ENCODE peak calls at places on chromosomes 6 and 20, in eight cellular contexts. Y is uterus; H is body of pancreas; K is breast epithelium; B is brain microvascular endothelial cell; P is bronchial epithelial cell; S is CD8-positive, alpha-beta T cell; C is lower lobe of right lung. G is an unnamed sample.

GRCh38 chr6:5468586-5468985 is 207.3 kb downstream of the FARS2 start:
- DNase-seq in Y (no peak), H (no peak), K (no peak), B (no peak), P (no peak), S (no peak), C (no peak), G (no peak)

GRCh38 chr6:53979468-53980067 is 131.7 kb upstream of the MLIP start:
- DNase-seq in Y (no peak), H (no peak), K (no peak), B (peak; percentile 39), P (peak; percentile 60), S (no peak), C (no peak), G (no peak)

GRCh38 chr6:117617766-117618035 is 15.4 kb upstream of the GOPC start:
- DNase-seq in Y (no peak), H (no peak), K (no peak), B (no peak), P (no peak), S (no peak), C (no peak), G (no peak)

GRCh38 chr6:70225052-70225451 is 77.8 kb downstream of the COL9A1 start:
- DNase-seq in Y (no peak), H (no peak), K (no peak), B (no peak), P (no peak), S (no peak), C (no peak), G (no peak)

GRCh38 chr20:45229264-45230056 is 8.3 kb downstream of the SEMG2 start:
- DNase-seq in Y (no peak), H (peak; percentile 39), K (no peak), B (no peak), P (peak; percentile 34), S (no peak), C (peak; percentile 74), G (peak; percentile 46)

GRCh38 chr6:67009818-67010217 is 1302.8 kb upstream of the EYS start:
- DNase-seq in Y (no peak), H (no peak), K (no peak), B (no peak), P (no peak), S (no peak), C (no peak), G (no peak)

GRCh38 chr20:32674362-32674789 is 635 bp upstream of the C20orf203 start:
- DNase-seq in Y (no peak), H (no peak), K (no peak), B (peak; percentile 37), P (peak; percentile 58), S (peak; percentile 56), C (no peak), G (no peak)

GRCh38 chr6:121090492-121090891 is 243.8 kb downstream of the TBC1D32 start:
- DNase-seq in Y (no peak), H (no peak), K (no peak), B (no peak), P (no peak), S (no peak), C (no peak), G (no peak)

GRCh38 chr6:16947461-16948159 is 154.2 kb upstream of the STMND1 start:
- DNase-seq in Y (peak; percentile 52), H (peak; percentile 13), K (peak; percentile 38), B (peak; percentile 79), P (peak; percentile 82), S (no peak), C (no peak), G (no peak)

GRCh38 chr6:34238507-34239239 is 2.0 kb downstream of the HMGA1 start:
- DNase-seq in Y (no peak), H (no peak), K (no peak), B (no peak), P (no peak), S (no peak), C (peak; percentile 37), G (peak; percentile 40)

DNA sequence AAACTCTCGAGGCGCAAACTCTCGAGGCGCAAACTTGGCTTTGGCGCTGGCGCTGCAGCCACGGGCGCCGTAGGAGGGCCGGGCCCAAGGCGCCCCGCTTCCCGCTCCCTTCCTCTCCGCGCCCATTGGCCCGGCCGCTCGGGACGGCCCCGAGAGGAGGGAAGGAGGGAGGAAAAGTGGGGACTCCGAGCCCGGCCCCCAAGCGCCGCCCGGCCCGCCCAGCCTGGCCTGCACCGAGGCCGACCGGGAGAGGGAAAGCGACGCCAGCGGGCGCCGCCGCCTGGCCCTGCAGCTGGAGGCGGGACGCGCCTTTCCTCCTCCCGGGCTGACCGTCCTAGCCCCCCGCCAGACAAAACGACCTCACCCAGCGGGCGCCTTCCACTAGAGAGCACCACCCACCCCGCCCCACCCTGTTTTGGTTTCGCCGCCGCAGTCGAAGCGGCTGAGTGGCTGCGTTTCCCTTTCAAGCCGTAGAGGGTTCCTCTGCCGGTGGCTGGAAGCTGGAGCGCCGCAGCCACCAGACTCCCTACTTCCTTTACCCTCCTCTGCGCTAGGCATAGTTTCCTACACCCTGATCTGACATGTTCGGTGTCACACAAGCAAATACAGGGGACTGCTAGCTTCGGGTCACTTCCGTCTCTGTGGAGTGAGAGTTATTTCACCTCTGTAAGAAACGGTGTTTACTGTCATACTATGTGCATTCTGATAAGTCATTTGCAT is at the start of gene MBOAT1:
- DNase-seq in Y (peak; percentile 90), H (peak; percentile 84), K (peak; percentile 79), B (peak; percentile 76), P (peak; percentile 74), S (peak; percentile 37), C (peak; percentile 94), G (peak; percentile 96)
- TF ChIP-seq CTCF in Y (no peak), H (no peak), K (no peak), B (no peak), P (peak; percentile 9), S (no peak), C (peak; percentile 37), G (peak; percentile 31)

GRCh38 chr6:42993445-42993844 is 9.1 kb downstream of the PPP2R5D start:
- DNase-seq in Y (no peak), H (no peak), K (no peak), B (no peak), P (no peak), S (no peak), C (no peak), G (no peak)

GRCh38 chr6:42987533-42988451 is 3.4 kb downstream of the PPP2R5D start:
- DNase-seq in Y (no peak), H (no peak), K (no peak), B (no peak), P (no peak), S (no peak), C (no peak), G (no peak)

GRCh38 chr6:42984924-42985475 is 630 bp downstream of the PPP2R5D start:
- DNase-seq in Y (no peak), H (no peak), K (no peak), B (no peak), P (no peak), S (no peak), C (no peak), G (peak; percentile 33)

GRCh38 chr6:42988486-42989020 is 4.2 kb downstream of the PPP2R5D start:
- DNase-seq in Y (no peak), H (no peak), K (no peak), B (no peak), P (peak; percentile 31), S (no peak), C (no peak), G (no peak)

DNA sequence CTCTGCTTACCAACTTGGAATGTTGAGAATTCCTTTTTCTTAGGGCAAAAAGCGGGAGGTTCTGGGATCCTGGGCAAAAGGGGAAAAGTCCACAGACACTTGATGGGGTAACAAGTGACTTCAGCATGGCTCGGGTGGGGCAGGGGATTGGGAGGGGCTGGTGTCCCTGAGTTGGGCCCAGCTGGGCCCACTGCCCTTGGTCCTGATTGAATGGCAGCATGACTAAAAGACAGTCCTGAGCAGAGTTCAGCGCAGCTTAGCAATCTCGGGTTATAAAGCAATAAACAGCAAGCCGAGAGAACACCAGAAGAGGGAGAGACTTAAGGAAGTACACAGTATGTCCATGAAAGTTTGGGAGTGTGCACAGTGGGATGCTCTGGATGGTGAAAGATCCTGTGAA is 5.6 kb downstream of the PPP2R5D start:
- DNase-seq in Y (no peak), H (no peak), K (no peak), B (no peak), P (no peak), S (no peak), C (no peak), G (no peak)
- H3K36me3 ChIP-seq in Y (no peaks in the 10 kb centered on the region), H (peaks cover 8% of the 10 kb centered on the region), K (no peaks in the 10 kb centered on the region), B (peaks cover 16% of the 10 kb centered on the region), P (peaks cover 2% of the 10 kb centered on the region), S (peaks cover 20% of the 10 kb centered on the region), C (peaks cover 34% of the 10 kb centered on the region), G (peaks cover 13% of the 10 kb centered on the region)

DNA sequence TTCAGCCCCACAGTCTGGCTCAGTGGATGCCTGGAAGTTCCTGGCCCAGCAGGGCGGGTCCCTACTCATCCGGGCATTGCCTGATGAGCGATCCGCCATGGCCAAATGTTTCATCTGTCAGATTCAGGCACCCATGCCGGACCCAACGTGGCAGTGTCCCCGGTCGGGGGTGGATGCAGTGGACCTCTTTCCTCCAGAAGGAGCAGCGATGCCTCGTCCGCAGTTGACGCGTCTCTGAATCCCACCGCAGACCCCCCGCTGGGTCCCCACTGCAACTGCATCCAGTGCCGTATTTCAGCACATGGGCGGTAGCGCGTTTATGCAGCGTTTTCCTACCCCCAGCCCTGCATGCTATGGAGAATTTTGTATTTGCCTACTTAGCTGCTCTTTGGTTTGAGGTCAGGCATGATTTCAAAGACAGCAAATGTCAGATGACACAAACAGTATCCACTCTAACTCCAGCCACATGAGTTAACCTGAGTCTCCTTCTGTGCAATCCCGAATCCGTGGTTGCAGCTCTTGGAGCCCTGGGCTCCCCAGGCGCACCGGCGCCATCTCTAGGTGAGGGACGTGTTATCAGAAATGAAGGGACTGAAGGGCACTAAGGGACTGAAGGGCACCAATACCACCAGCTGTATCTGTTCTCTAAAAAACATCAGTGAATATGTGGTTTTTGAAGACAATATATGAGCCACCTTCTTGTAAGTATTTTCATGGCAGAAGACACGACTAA is 72.6 kb upstream of the THBS2 start:
- DNase-seq in Y (no peak), H (no peak), K (no peak), B (peak; percentile 8), P (peak; percentile 30), S (no peak), C (no peak), G (no peak)
- TF ChIP-seq CTCF in Y (no peak), H (no peak), K (no peak), B (peak; percentile 59), P (peak; percentile 53), S (no peak), C (no peak), G (no peak)

GRCh38 chr6:31689249-31690110 is 8.6 kb upstream of the LY6G5C start:
- DNase-seq in Y (no peak), H (no peak), K (no peak), B (no peak), P (no peak), S (no peak), C (no peak), G (no peak)

GRCh38 chr6:31691078-31691463 is 10.2 kb upstream of the LY6G5C start:
- DNase-seq in Y (no peak), H (no peak), K (no peak), B (no peak), P (no peak), S (no peak), C (no peak), G (no peak)

GRCh38 chr6:31691564-31692108 is 10.8 kb upstream of the LY6G5C start:
- DNase-seq in Y (no peak), H (no peak), K (no peak), B (no peak), P (no peak), S (no peak), C (no peak), G (no peak)

GRCh38 chr6:31692353-31692752 is 10.8 kb downstream of the ABHD16A start:
- DNase-seq in Y (no peak), H (no peak), K (no peak), B (no peak), P (no peak), S (no peak), C (no peak), G (no peak)

GRCh38 chr6:31690231-31691077 is 9.6 kb upstream of the LY6G5C start:
- DNase-seq in Y (no peak), H (no peak), K (no peak), B (no peak), P (no peak), S (no peak), C (no peak), G (no peak)
- H3K36me3 ChIP-seq in Y (no peaks in the 10 kb centered on the region), H (peaks cover 15% of the 10 kb centered on the region), K (peaks cover 8% of the 10 kb centered on the region), B (peaks cover 73% of the 10 kb centered on the region), P (peaks cover 37% of the 10 kb centered on the region), S (peaks cover 69% of the 10 kb centered on the region), C (peaks cover 100% of the 10 kb centered on the region), G (peaks cover 81% of the 10 kb centered on the region)

G was measured in right lobe of liver.